ENCODE peak calls at places on chromosomes 16 and 17, in seven cellular contexts. One of them, this sample, is unnamed.
A peak's percentile ranks its signal among the peaks of the same experiment; 100 is the strongest.

GRCh38 chr16:67966549-67967182 is 1.8 kb downstream of the SLC12A4 start:
- DNase-seq in HepG2: peak; percentile 65
- DNase-seq in H1: no peak
- DNase-seq in GM12892: no peak
- DNase-seq in K562: peak; percentile 58
- DNase-seq in SK-N-SH: no peak
- DNase-seq in GM12878: no peak
- DNase-seq in this sample: no peak

GRCh38 chr17:57281887-57282653 is 25.7 kb downstream of the MSI2 start:
- DNase-seq in HepG2: no peak
- DNase-seq in SK-N-SH: peak; percentile 63
- DNase-seq in GM12878: no peak
- DNase-seq in K562: peak; percentile 18
- DNase-seq in H1: no peak
- DNase-seq in GM12892: no peak
- DNase-seq in this sample: no peak

GRCh38 chr16:50311891-50312501 is 45.6 kb downstream of the ADCY7 start:
- DNase-seq in K562: no peak
- DNase-seq in H1: no peak
- DNase-seq in SK-N-SH: no peak
- DNase-seq in GM12892: peak; percentile 29
- DNase-seq in GM12878: no peak
- DNase-seq in HepG2: no peak
- DNase-seq in this sample: no peak

GRCh38 chr17:62778990-62779681 is 29.0 kb downstream of the MARCHF10 start:
- DNase-seq in GM12878: no peak
- DNase-seq in H1: no peak
- DNase-seq in K562: no peak
- DNase-seq in HepG2: peak; percentile 48
- DNase-seq in SK-N-SH: peak; percentile 45
- DNase-seq in GM12892: no peak
- DNase-seq in this sample: no peak

GRCh38 chr16:78955206-78955605 is 645.3 kb downstream of the MAF start:
- DNase-seq in SK-N-SH: no peak
- DNase-seq in GM12892: no peak
- DNase-seq in K562: no peak
- DNase-seq in GM12878: no peak
- DNase-seq in H1: no peak
- DNase-seq in HepG2: no peak
- DNase-seq in this sample: no peak

GRCh38 chr17:40456396-40456951 is 13.2 kb downstream of the IGFBP4 start:
- DNase-seq in SK-N-SH: no peak
- DNase-seq in GM12892: no peak
- DNase-seq in HepG2: no peak
- DNase-seq in K562: no peak
- DNase-seq in GM12878: no peak
- DNase-seq in H1: no peak
- DNase-seq in this sample: no peak

GRCh38 chr16:73142069-73142880 is 94.3 kb upstream of the ZFHX3 start:
- DNase-seq in GM12878: no peak
- DNase-seq in HepG2: no peak
- DNase-seq in GM12892: no peak
- DNase-seq in K562: no peak
- DNase-seq in SK-N-SH: no peak
- DNase-seq in H1: no peak
- DNase-seq in this sample: no peak

GRCh38 chr17:11986939-11987329 is 10.3 kb downstream of the ZNF18 start:
- DNase-seq in HepG2: peak; percentile 37
- DNase-seq in K562: peak; percentile 14
- DNase-seq in GM12892: no peak
- DNase-seq in SK-N-SH: peak; percentile 41
- DNase-seq in GM12878: no peak
- DNase-seq in H1: no peak
- DNase-seq in this sample: no peak

GRCh38 chr16:9557713-9558112 is 466.3 kb downstream of the HAPSTR1 start:
- DNase-seq in HepG2: no peak
- DNase-seq in H1: no peak
- DNase-seq in K562: no peak
- DNase-seq in GM12892: no peak
- DNase-seq in SK-N-SH: no peak
- DNase-seq in GM12878: no peak
- DNase-seq in this sample: no peak

GRCh38 chr17:39164675-39165143 is 1.3 kb downstream of the ARL5C start:
- DNase-seq in GM12878: peak; percentile 53
- DNase-seq in SK-N-SH: peak; percentile 98
- DNase-seq in HepG2: peak; percentile 57
- DNase-seq in H1: peak; percentile 90
- DNase-seq in GM12892: peak; percentile 96
- DNase-seq in K562: peak; percentile 91
- DNase-seq in this sample: peak; percentile 93

GRCh38 chr17:5019475-5019956 is 15.7 kb downstream of the SLC52A1 start:
- DNase-seq in K562: peak; percentile 41
- DNase-seq in GM12892: peak; percentile 48
- DNase-seq in SK-N-SH: peak; percentile 54
- DNase-seq in GM12878: no peak
- DNase-seq in H1: no peak
- DNase-seq in HepG2: no peak
- DNase-seq in this sample: peak; percentile 59

GRCh38 chr17:65560628-65561371 is 648 bp downstream of the AXIN2 start:
- DNase-seq in GM12892: peak; percentile 40
- DNase-seq in GM12878: no peak
- DNase-seq in SK-N-SH: peak; percentile 92
- DNase-seq in K562: peak; percentile 71
- DNase-seq in HepG2: peak; percentile 96
- DNase-seq in H1: peak; percentile 86
- DNase-seq in this sample: peak; percentile 54

GRCh38 chr16:8391219-8391757 is 199.0 kb downstream of the TMEM114 start:
- DNase-seq in HepG2: peak; percentile 64
- DNase-seq in K562: no peak
- DNase-seq in H1: no peak
- DNase-seq in GM12878: no peak
- DNase-seq in SK-N-SH: no peak
- DNase-seq in GM12892: no peak
- DNase-seq in this sample: no peak

GRCh38 chr16:56848955-56849689 is 15.9 kb upstream of the SLC12A3 start:
- DNase-seq in H1: no peak
- DNase-seq in GM12892: no peak
- DNase-seq in GM12878: no peak
- DNase-seq in K562: no peak
- DNase-seq in SK-N-SH: no peak
- DNase-seq in HepG2: peak; percentile 39
- DNase-seq in this sample: no peak

GRCh38 chr16:65828296-65828695 is 538.2 kb upstream of the CDH5 start:
- DNase-seq in HepG2: no peak
- DNase-seq in GM12878: no peak
- DNase-seq in GM12892: no peak
- DNase-seq in K562: no peak
- DNase-seq in H1: no peak
- DNase-seq in SK-N-SH: no peak
- DNase-seq in this sample: no peak

DNA sequence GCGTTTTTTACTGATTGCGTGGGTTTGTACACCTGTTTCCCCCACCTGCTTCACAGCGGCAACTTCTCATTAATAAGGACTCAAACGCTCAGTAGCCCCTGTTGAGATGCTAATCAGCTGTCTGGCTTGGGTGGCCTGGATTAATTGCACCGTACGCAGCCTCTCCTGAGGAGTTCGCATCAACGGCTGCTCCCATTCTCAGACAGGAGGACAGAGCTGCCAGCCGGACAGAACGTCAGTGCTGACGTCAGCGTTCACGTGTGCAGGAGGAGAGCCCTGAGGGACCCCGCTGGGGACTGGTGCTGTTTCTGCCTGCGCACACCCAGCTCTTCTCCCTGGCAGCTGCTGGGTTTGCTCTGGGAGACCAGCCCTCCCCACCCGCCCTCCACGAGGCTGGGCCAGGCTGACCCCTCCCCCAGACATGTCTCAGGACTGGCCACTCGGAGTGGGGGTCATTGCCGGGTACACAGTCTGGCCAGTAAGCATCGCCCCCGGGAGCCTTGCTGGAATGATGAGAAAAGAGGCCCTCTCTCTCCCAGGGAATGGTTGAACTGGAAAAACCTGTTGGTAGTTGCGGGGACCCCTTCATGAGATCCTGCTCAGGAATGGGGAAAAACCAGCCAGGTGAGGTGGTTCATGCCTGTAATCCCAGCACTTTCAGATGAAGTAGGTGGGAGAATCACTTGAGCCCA is 5.7 kb upstream of the BANP start:
- DNase-seq in H1: no peak
- DNase-seq in HepG2: no peak
- DNase-seq in GM12892: no peak
- DNase-seq in K562: no peak
- DNase-seq in SK-N-SH: peak; percentile 90
- DNase-seq in GM12878: no peak
- DNase-seq in this sample: no peak
- TF ChIP-seq POLR2AphosphoS5 in H1: no peak
- TF ChIP-seq POLR2AphosphoS5 in HepG2: no peak
- TF ChIP-seq POLR2AphosphoS5 in GM12892: no peak
- TF ChIP-seq POLR2AphosphoS5 in K562: no peak
- TF ChIP-seq POLR2AphosphoS5 in SK-N-SH: no peak
- TF ChIP-seq POLR2AphosphoS5 in GM12878: no peak
- TF ChIP-seq POLR2AphosphoS5 in this sample: no peak

DNA sequence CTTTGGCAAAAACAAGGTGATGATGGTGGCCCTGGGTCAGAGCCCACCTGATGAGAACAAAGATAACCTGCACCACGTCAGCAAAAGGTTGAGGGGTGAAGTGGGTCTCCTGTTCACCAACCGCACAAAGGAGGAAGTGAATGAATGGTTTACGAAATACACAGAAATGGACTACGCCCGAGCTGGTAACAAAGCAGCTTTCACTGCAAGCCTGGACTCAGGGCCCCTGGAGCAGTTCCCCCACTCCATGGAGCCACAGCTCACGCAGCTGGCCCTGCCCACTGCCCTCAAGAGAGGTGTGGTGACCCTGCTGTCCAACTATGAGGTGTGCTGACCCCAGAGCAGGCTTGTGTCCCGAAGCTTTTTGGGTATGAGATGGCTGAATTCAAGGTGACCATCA is 29.7 kb upstream of the DLX4 start:
- DNase-seq in H1: no peak
- DNase-seq in K562: no peak
- DNase-seq in SK-N-SH: no peak
- DNase-seq in GM12892: no peak
- DNase-seq in HepG2: peak; percentile 83
- DNase-seq in GM12878: no peak
- DNase-seq in this sample: no peak
- TF ChIP-seq TAF1 in H1: no peak
- TF ChIP-seq TAF1 in K562: no peak
- TF ChIP-seq TAF1 in SK-N-SH: no peak
- TF ChIP-seq TAF1 in GM12892: no peak
- TF ChIP-seq TAF1 in HepG2: no peak
- TF ChIP-seq TAF1 in GM12878: no peak
- TF ChIP-seq TAF1 in this sample: no peak

GRCh38 chr16:52556083-52556482 is 9.1 kb upstream of the TOX3 start:
- DNase-seq in H1: no peak
- DNase-seq in GM12878: no peak
- DNase-seq in K562: no peak
- DNase-seq in SK-N-SH: no peak
- DNase-seq in GM12892: no peak
- DNase-seq in HepG2: no peak
- DNase-seq in this sample: no peak

GRCh38 chr16:52555572-52555971 is 8.6 kb upstream of the TOX3 start:
- DNase-seq in H1: no peak
- DNase-seq in GM12892: no peak
- DNase-seq in GM12878: no peak
- DNase-seq in K562: no peak
- DNase-seq in SK-N-SH: no peak
- DNase-seq in HepG2: no peak
- DNase-seq in this sample: no peak

GRCh38 chr16:52558448-52558847 is 11.5 kb upstream of the TOX3 start:
- DNase-seq in K562: no peak
- DNase-seq in H1: no peak
- DNase-seq in GM12878: no peak
- DNase-seq in SK-N-SH: no peak
- DNase-seq in HepG2: no peak
- DNase-seq in GM12892: no peak
- DNase-seq in this sample: no peak

GRCh38 chr16:52554334-52554733 is 7.4 kb upstream of the TOX3 start:
- DNase-seq in GM12892: no peak
- DNase-seq in HepG2: no peak
- DNase-seq in K562: no peak
- DNase-seq in SK-N-SH: no peak
- DNase-seq in H1: no peak
- DNase-seq in GM12878: no peak
- DNase-seq in this sample: no peak

GRCh38 chr16:52557236-52557635 is 10.3 kb upstream of the TOX3 start:
- DNase-seq in K562: no peak
- DNase-seq in HepG2: peak; percentile 64
- DNase-seq in GM12878: no peak
- DNase-seq in H1: no peak
- DNase-seq in SK-N-SH: no peak
- DNase-seq in GM12892: no peak
- DNase-seq in this sample: no peak
- TF ChIP-seq POLR2AphosphoS5 in K562: no peak
- TF ChIP-seq POLR2AphosphoS5 in HepG2: no peak
- TF ChIP-seq POLR2AphosphoS5 in GM12878: no peak
- TF ChIP-seq POLR2AphosphoS5 in H1: no peak
- TF ChIP-seq POLR2AphosphoS5 in SK-N-SH: no peak
- TF ChIP-seq POLR2AphosphoS5 in GM12892: no peak
- TF ChIP-seq POLR2AphosphoS5 in this sample: no peak

GRCh38 chr17:82231312-82231561 is 2.4 kb downstream of the SLC16A3 start:
- DNase-seq in SK-N-SH: no peak
- DNase-seq in GM12892: peak; percentile 66
- DNase-seq in K562: no peak
- DNase-seq in GM12878: no peak
- DNase-seq in HepG2: no peak
- DNase-seq in H1: no peak
- DNase-seq in this sample: peak; percentile 77
- TF ChIP-seq TAF1 in SK-N-SH: no peak
- TF ChIP-seq TAF1 in GM12892: no peak
- TF ChIP-seq TAF1 in K562: no peak
- TF ChIP-seq TAF1 in GM12878: no peak
- TF ChIP-seq TAF1 in HepG2: no peak
- TF ChIP-seq TAF1 in H1: no peak
- TF ChIP-seq TAF1 in this sample: no peak

GRCh38 chr17:50037321-50038107 is 18.4 kb upstream of the ITGA3 start:
- DNase-seq in SK-N-SH: peak; percentile 55
- DNase-seq in HepG2: no peak
- DNase-seq in GM12878: no peak
- DNase-seq in H1: no peak
- DNase-seq in GM12892: no peak
- DNase-seq in K562: no peak
- DNase-seq in this sample: no peak
- TF ChIP-seq POLR2AphosphoS5 in SK-N-SH: peak; percentile 24
- TF ChIP-seq POLR2AphosphoS5 in HepG2: no peak
- TF ChIP-seq POLR2AphosphoS5 in GM12878: no peak
- TF ChIP-seq POLR2AphosphoS5 in H1: no peak
- TF ChIP-seq POLR2AphosphoS5 in GM12892: no peak
- TF ChIP-seq POLR2AphosphoS5 in K562: no peak
- TF ChIP-seq POLR2AphosphoS5 in this sample: no peak

GRCh38 chr16:52518884-52519283 is 28.1 kb downstream of the TOX3 start:
- DNase-seq in GM12892: no peak
- DNase-seq in K562: no peak
- DNase-seq in GM12878: no peak
- DNase-seq in HepG2: no peak
- DNase-seq in H1: no peak
- DNase-seq in SK-N-SH: no peak
- DNase-seq in this sample: no peak

GRCh38 chr16:52526830-52527229 is 20.1 kb downstream of the TOX3 start:
- DNase-seq in GM12892: no peak
- DNase-seq in K562: no peak
- DNase-seq in GM12878: no peak
- DNase-seq in SK-N-SH: no peak
- DNase-seq in H1: no peak
- DNase-seq in HepG2: no peak
- DNase-seq in this sample: no peak

GRCh38 chr16:52526429-52526828 is 20.5 kb downstream of the TOX3 start:
- DNase-seq in GM12878: no peak
- DNase-seq in SK-N-SH: no peak
- DNase-seq in HepG2: no peak
- DNase-seq in K562: no peak
- DNase-seq in H1: no peak
- DNase-seq in GM12892: no peak
- DNase-seq in this sample: no peak

GRCh38 chr16:52521570-52521969 is 25.4 kb downstream of the TOX3 start:
- DNase-seq in GM12892: no peak
- DNase-seq in H1: no peak
- DNase-seq in K562: no peak
- DNase-seq in GM12878: no peak
- DNase-seq in HepG2: no peak
- DNase-seq in SK-N-SH: no peak
- DNase-seq in this sample: no peak
- TF ChIP-seq TAF1 in GM12892: no peak
- TF ChIP-seq TAF1 in H1: no peak
- TF ChIP-seq TAF1 in K562: no peak
- TF ChIP-seq TAF1 in GM12878: no peak
- TF ChIP-seq TAF1 in HepG2: no peak
- TF ChIP-seq TAF1 in SK-N-SH: no peak
- TF ChIP-seq TAF1 in this sample: no peak